ENCODE peak calls at places on chromosomes 5 and 9, in four cellular contexts. B is GM12864, U is fibroblast of pulmonary artery, I is endothelial cell. S is an unnamed sample.

GRCh38 chr9:70602364-70603019 is 188.0 kb upstream of the KLF9 start:
- DNase-seq in B (peak), U (peak), I (peak), S (no peak)

GRCh38 chr9:17191095-17191494 is 56.3 kb downstream of the CNTLN start:
- DNase-seq in B (no peak), U (peak), I (no peak), S (no peak)

GRCh38 chr5:145681686-145682085 is 153.5 kb downstream of the PRELID2 start:
- DNase-seq in B (peak), U (peak), I (peak), S (peak)

GRCh38 chr5:2253063-2253653 is 370.4 kb upstream of the IRX4 start:
- DNase-seq in B (no peak), U (no peak), I (no peak), S (no peak)

GRCh38 chr9:87276327-87276841 is 221.3 kb upstream of the DAPK1 start:
- DNase-seq in B (no peak), U (peak), I (no peak), S (no peak)

GRCh38 chr5:140827704-140828401 is at the start of gene PCDHA6:
- DNase-seq in B (no peak), U (peak), I (no peak), S (no peak)

GRCh38 chr5:158914008-158914407 is 185.7 kb downstream of the EBF1 start:
- DNase-seq in B (no peak), U (no peak), I (no peak), S (no peak)

GRCh38 chr5:75265731-75266130 is 29.1 kb upstream of the ANKRD31 start:
- DNase-seq in B (no peak), U (peak), I (no peak), S (no peak)

GRCh38 chr5:77180167-77181081 is 30.1 kb upstream of the PDE8B start:
- DNase-seq in B (no peak), U (no peak), I (peak), S (no peak)

GRCh38 chr9:77731930-77732329 is 83.8 kb upstream of the GNA14 start:
- DNase-seq in B (no peak), U (no peak), I (no peak), S (peak)

GRCh38 chr5:42396111-42396510 is 27.1 kb upstream of the GHR start:
- DNase-seq in B (no peak), U (no peak), I (no peak), S (no peak)

GRCh38 chr9:33136721-33137120 is 30.4 kb downstream of the B4GALT1 start:
- DNase-seq in B (no peak), U (no peak), I (no peak), S (no peak)

GRCh38 chr5:18975624-18976023 is 1012.4 kb downstream of the CDH18 start:
- DNase-seq in B (no peak), U (no peak), I (no peak), S (no peak)

GRCh38 chr5:74251106-74252032 is 389.2 kb downstream of the ENC1 start:
- DNase-seq in B (no peak), U (peak), I (peak), S (no peak)

GRCh38 chr9:109831996-109832395 is 52.0 kb downstream of the PALM2AKAP2 start:
- DNase-seq in B (no peak), U (peak), I (no peak), S (no peak)

GRCh38 chr9:36924071-36924470 is 110.0 kb downstream of the PAX5 start:
- DNase-seq in B (no peak), U (peak), I (no peak), S (no peak)

GRCh38 chr9:134469041-134469875 is 143.0 kb downstream of the RXRA start:
- DNase-seq in B (no peak), U (peak), I (no peak), S (no peak)

GRCh38 chr5:19554524-19554923 is 433.5 kb downstream of the CDH18 start:
- DNase-seq in B (no peak), U (no peak), I (no peak), S (no peak)

GRCh38 chr5:171432581-171433351 is 13.3 kb downstream of the FGF18 start:
- DNase-seq in B (no peak), U (no peak), I (no peak), S (no peak)

GRCh38 chr9:134525070-134525815 is 116.4 kb upstream of the COL5A1 start:
- DNase-seq in B (no peak), U (no peak), I (no peak), S (no peak)

GRCh38 chr5:64207978-64208377 is 42.3 kb downstream of the RNF180 start:
- DNase-seq in B (no peak), U (peak), I (no peak), S (no peak)

GRCh38 chr5:119393201-119393691 is 37.4 kb downstream of the TNFAIP8 start:
- DNase-seq in B (no peak), U (no peak), I (no peak), S (no peak)

GRCh38 chr9:124285903-124286291 is 28.1 kb downstream of the NEK6 start:
- DNase-seq in B (peak), U (peak), I (no peak), S (peak)

GRCh38 chr9:114300153-114300845 is 22.6 kb upstream of the ORM1 start:
- DNase-seq in B (no peak), U (no peak), I (no peak), S (no peak)

GRCh38 chr9:127977877-127978647 is 2.7 kb downstream of the EEIG1 start:
- DNase-seq in B (no peak), U (peak), I (no peak), S (no peak)

GRCh38 chr9:89309608-89310485 is 1.1 kb upstream of the CKS2 start:
- DNase-seq in B (no peak), U (peak), I (no peak), S (no peak)

GRCh38 chr9:132788378-132788777 is 89.7 kb downstream of the AK8 start:
- DNase-seq in B (no peak), U (no peak), I (no peak), S (no peak)

GRCh38 chr9:32264171-32264862 is 120.1 kb upstream of the ACO1 start:
- DNase-seq in B (no peak), U (peak), I (no peak), S (no peak)

GRCh38 chr9:137757139-137757538 is 120.4 kb upstream of the CACNA1B start:
- DNase-seq in B (no peak), U (no peak), I (no peak), S (no peak)

GRCh38 chr5:170597876-170598275 is 94.1 kb downstream of the KCNIP1 start:
- DNase-seq in B (no peak), U (peak), I (no peak), S (no peak)

DNA sequence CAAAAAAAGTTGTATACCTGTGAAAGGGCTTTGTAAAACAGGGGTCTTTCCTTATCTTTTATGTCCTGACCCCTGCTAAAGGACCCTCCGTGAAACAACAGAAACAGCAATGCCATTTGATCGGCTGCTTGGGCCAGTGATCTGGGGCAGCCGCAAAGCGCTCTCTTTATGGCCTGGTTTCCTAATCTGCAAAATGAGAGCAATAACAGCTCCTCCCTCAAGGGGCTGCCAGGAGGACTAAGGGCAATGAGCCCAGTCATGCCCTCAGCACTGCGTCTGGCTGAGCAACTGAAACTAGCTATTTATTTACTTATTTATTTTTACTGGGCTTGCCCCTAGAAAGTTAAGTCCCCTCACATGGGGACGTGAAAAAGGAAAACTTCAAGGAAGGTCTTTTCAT is 18.3 kb downstream of the CMBL start:
- DNase-seq in B (no peak), U (no peak), I (no peak), S (no peak)
- TF ChIP-seq CTCF in B (no peak), U (no peak), I (no peak), S (no peak)

DNA sequence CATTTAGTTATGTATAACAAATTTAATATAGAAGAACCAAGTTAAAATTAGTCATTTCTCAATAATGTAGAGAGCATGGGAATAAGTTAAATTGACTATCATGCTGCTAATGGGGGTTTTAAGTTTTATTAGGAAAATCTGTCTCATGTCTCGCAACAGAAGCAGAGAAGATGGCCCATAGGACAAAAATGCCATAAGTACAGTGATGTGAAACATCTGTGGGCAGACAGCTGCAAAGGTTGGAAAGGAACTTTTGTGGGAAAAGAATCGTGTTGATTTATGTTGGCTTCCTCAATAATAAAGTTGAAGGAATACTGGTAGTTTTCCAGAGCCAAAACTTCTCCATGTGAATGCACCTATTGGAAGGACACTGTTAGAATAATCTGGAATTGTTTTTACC is 44.8 kb downstream of the VCAN start:
- DNase-seq in B (no peak), U (peak), I (no peak), S (no peak)
- TF ChIP-seq CTCF in B (no peak), U (no peak), I (no peak), S (no peak)

DNA sequence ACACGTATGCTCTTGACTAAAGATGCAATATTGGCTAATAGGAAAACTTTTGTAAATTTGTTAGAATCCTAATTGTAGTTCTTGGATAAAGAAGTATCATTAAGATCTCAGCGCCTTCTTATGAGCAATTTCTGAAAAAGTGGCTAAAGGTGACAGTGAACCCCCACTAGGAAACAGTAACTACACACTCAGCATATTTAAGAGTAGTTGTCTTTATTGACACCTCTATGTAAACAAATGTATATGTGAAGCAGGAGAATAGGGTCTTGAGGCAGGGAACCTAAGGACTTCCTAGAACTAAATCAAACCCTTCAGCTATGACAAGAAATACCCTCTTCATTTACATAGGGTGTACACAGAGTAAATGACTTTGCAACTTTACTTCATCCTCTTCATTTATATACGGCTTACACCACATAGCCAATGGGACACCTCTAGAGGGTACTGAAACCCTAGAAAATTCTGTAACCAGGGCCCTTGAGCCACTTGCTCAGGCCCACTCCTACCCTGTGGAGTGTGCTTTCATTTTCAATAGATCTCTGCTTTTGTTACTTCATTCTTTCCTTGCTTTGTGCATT is 2.8 kb downstream of the NIPSNAP3A start:
- DNase-seq in B (no peak), U (no peak), I (no peak), S (no peak)
- TF ChIP-seq CTCF in B (no peak), U (no peak), I (no peak), S (no peak)

GRCh38 chr5:167050568-167051214 is 1240.8 kb upstream of the WWC1 start:
- DNase-seq in B (no peak), U (peak), I (peak), S (no peak)
- TF ChIP-seq CTCF in B (no peak), U (no peak), I (peak), S (no peak)

GRCh38 chr5:97980291-97980690 is 793.2 kb upstream of the RGMB start:
- DNase-seq in B (no peak), U (peak), I (no peak), S (no peak)

GRCh38 chr5:97991236-97991635 is 782.2 kb upstream of the RGMB start:
- DNase-seq in B (no peak), U (no peak), I (no peak), S (no peak)

GRCh38 chr5:97986069-97986468 is 787.4 kb upstream of the RGMB start:
- DNase-seq in B (no peak), U (peak), I (no peak), S (no peak)
- TF ChIP-seq CTCF in B (no peak), U (peak), I (no peak), S (no peak)

DNA sequence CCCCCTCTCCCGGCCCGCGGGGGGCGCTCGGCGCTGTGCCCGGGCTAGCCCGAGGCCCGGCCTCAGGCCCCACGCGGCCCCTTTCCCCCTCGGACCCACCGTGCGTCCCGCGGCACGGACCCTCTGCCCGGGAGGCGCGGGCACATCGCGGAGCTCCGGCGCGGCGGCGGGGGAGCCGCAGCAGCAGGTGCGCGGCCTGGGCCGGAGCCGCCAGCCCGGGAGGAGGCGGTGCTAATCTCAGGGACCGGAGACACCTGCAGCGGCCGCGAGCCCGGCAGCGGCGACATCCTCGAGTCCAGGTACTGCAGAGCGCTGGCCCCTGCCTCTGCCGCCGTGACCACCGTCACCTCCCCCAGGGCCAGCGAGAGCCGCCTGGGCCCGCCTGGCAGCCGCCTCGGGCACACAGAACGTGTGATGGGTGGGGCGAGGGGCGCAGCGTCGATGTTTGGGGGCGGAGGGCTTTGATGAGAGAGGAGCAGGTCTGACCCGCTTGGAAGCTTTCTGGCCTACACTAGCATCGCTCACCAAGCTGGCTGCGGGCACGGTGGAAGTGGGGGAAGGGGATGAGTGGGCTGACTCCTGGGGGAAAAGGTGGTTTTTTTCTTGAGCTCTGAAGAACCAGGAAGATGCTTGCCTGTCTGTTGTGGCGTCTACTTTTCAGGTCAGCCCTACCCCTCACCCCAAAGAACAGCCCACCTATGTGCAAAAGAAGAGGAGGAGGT is 524 bp downstream of the CYFIP2 start:
- DNase-seq in B (no peak), U (no peak), I (peak), S (peak)
- TF ChIP-seq CTCF in B (peak), U (no peak), I (no peak), S (no peak)

GRCh38 chr5:90409318-90410177 is at the start of gene CETN3:
- DNase-seq in B (peak), U (peak), I (peak), S (peak)
- TF ChIP-seq CTCF in B (no peak), U (no peak), I (no peak), S (no peak)